ENCODE peak calls at places on chromosomes 2 and 18, in six cellular contexts. L, Q, E, Y, J and B are unnamed samples.

GRCh38 chr2:241842067-241842415 is 16.7 kb downstream of the PDCD1 start:
- DNase-seq in J (no peak), Y (no peak), E (no peak), Q (no peak), L (no peak), B (no peak)

GRCh38 chr2:219638217-219638947 is 11.0 kb downstream of the SLC4A3 start:
- DNase-seq in L (no peak), E (peak), Q (no peak), J (no peak), Y (no peak), B (no peak)

GRCh38 chr18:48566588-48566987 is 27.8 kb downstream of the CTIF start:
- DNase-seq in Y (no peak), J (no peak), Q (no peak), E (no peak), L (peak), B (no peak)

GRCh38 chr2:71455011-71455740 is 1.8 kb downstream of the DYSF start:
- DNase-seq in L (no peak), Q (no peak), E (no peak), J (no peak), Y (no peak), B (no peak)

GRCh38 chr2:26346454-26347053 is at the start of gene ADGRF3:
- DNase-seq in Q (no peak), J (peak), L (peak), E (peak), Y (no peak), B (peak)

GRCh38 chr2:70133521-70134348 is 46.5 kb downstream of the PCBP1 start:
- DNase-seq in L (no peak), E (no peak), J (no peak), Q (no peak), Y (no peak), B (no peak)

GRCh38 chr18:78788161-78788560 is 191.5 kb upstream of the SALL3 start:
- DNase-seq in Q (no peak), Y (no peak), L (no peak), J (no peak), E (no peak), B (no peak)

GRCh38 chr2:137775529-137775928 is 188.7 kb upstream of the HNMT start:
- DNase-seq in Y (no peak), J (no peak), L (no peak), E (no peak), Q (no peak), B (no peak)

GRCh38 chr2:241702155-241702404 is 241 bp downstream of the ING5 start:
- DNase-seq in Y (no peak), Q (peak), L (peak), J (peak), E (no peak), B (no peak)

GRCh38 chr2:206799083-206799482 is 33.7 kb downstream of the FASTKD2 start:
- DNase-seq in E (no peak), Y (no peak), Q (no peak), J (no peak), L (no peak), B (no peak)

GRCh38 chr2:217977840-217978535 is 24.8 kb downstream of the TNS1 start:
- DNase-seq in Y (no peak), L (no peak), J (no peak), E (no peak), Q (no peak), B (no peak)

GRCh38 chr18:58695772-58696171 is 24.5 kb downstream of the MALT1 start:
- DNase-seq in L (no peak), E (no peak), Q (no peak), Y (no peak), J (no peak), B (no peak)

GRCh38 chr2:19806131-19806530 is 95.7 kb downstream of the TTC32 start:
- DNase-seq in Y (no peak), Q (no peak), J (no peak), L (no peak), E (no peak), B (no peak)

GRCh38 chr2:160334028-160334729 is 134.1 kb upstream of the ITGB6 start:
- DNase-seq in Q (no peak), E (no peak), J (no peak), L (no peak), Y (no peak), B (no peak)

GRCh38 chr18:63850010-63850409 is 37.5 kb upstream of the SERPINB2 start:
- DNase-seq in Q (no peak), L (no peak), E (peak), Y (peak), J (no peak), B (no peak)

GRCh38 chr2:177573120-177573519 is 180.5 kb downstream of the AGPS start:
- DNase-seq in Q (no peak), Y (no peak), L (no peak), E (no peak), J (no peak), B (no peak)

GRCh38 chr2:54512663-54513363 is 56.7 kb downstream of the SPTBN1 start:
- DNase-seq in J (no peak), Q (no peak), L (no peak), Y (no peak), E (no peak), B (no peak)

GRCh38 chr2:236863729-236864126 is 222.0 kb upstream of the COPS8 start:
- DNase-seq in Y (no peak), J (no peak), E (no peak), L (no peak), Q (no peak), B (no peak)

GRCh38 chr2:236176417-236176816 is 8.2 kb upstream of the GBX2 start:
- DNase-seq in E (peak), Q (no peak), L (peak), J (no peak), Y (no peak), B (no peak)

GRCh38 chr2:22375094-22375493 is 1009.9 kb upstream of the KLHL29 start:
- DNase-seq in L (no peak), E (no peak), Y (no peak), J (no peak), Q (no peak), B (no peak)

GRCh38 chr2:105789745-105790466 is 45.2 kb downstream of the NCK2 start:
- DNase-seq in Q (no peak), E (no peak), L (no peak), Y (no peak), J (peak), B (peak)
- TF ChIP-seq POLR2AphosphoS5 in Q (no peak), E (no peak), L (no peak), Y (no peak), J (no peak), B (no peak)

DNA sequence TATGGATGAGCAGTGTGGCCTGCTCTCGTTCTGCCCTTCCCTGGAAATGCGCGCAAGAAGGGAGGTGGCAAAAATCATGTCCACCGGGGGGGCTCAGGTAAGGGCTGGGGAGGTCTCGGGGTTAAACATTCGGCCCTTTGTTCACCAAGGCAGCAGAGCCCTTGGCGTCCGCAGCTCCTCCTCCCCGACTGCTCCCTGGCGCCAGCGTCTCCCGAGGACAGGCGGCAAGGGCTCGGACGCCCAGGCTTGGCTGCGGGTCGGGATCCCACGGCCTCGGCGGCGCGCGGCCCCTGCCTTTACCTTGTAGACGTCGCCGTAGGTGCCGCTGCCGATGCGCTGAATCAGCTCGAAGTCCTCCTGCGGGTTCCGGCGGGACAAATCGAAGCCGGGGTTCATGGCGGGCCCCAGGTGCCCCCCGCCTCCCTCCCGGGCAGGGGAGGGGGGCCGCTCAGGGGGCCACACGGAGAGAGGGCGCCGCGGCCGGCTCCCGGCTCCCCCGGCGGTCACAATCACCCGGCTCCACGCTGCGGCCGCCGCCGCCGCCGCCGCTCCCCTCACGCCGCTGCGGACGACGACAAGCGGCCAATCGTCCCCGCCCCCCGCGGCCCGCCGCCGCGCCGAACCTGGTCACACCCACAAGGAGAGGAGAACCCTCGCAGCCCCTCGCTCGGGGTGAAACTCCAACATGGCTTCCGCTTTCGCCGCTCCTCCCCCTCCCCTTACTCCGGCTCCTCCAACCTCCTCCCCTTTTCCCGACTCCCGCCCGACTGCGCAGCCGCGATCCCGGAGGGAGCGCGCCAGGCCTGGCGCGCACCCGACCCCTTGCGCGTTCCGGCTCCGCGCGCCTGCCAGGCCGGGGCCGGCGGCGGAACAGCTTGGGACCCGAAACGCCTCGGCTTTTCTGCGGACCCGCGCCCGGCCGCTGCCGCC is at the start of gene MAP4K3:
- DNase-seq in Q (peak), J (peak), L (peak), Y (peak), E (peak), B (peak)
- TF ChIP-seq POLR2A in Q (no peak), J (peak), L (peak), Y (no peak), E (peak), B (no peak)

GRCh38 chr2:201234167-201235139 is 25.9 kb upstream of the CASP8 start:
- DNase-seq in Y (no peak), J (no peak), Q (no peak), E (no peak), L (no peak), B (no peak)

GRCh38 chr2:201235865-201236811 is 24.2 kb upstream of the CASP8 start:
- DNase-seq in L (peak), Q (no peak), Y (no peak), J (no peak), E (peak), B (no peak)

GRCh38 chr2:201237486-201238241 is 22.7 kb upstream of the CASP8 start:
- DNase-seq in Q (no peak), J (no peak), E (no peak), Y (no peak), L (no peak), B (no peak)

GRCh38 chr2:201232125-201232815 is 28.1 kb upstream of the CASP8 start:
- DNase-seq in J (peak), Y (peak), E (peak), L (peak), Q (peak), B (peak)

GRCh38 chr2:201233192-201234166 is 26.9 kb upstream of the CASP8 start:
- DNase-seq in Y (peak), J (peak), E (peak), Q (peak), L (peak), B (peak)
- TF ChIP-seq TAF1 in Y (peak), J (peak), E (peak), Q (peak), L (peak), B (no peak)

GRCh38 chr18:65907281-65907680 is 156.5 kb downstream of the CDH7 start:
- DNase-seq in E (no peak), Q (no peak), L (no peak), J (no peak), Y (no peak), B (no peak)

GRCh38 chr18:65901522-65901921 is 150.7 kb downstream of the CDH7 start:
- DNase-seq in J (no peak), Y (no peak), E (no peak), Q (no peak), L (no peak), B (no peak)

DNA sequence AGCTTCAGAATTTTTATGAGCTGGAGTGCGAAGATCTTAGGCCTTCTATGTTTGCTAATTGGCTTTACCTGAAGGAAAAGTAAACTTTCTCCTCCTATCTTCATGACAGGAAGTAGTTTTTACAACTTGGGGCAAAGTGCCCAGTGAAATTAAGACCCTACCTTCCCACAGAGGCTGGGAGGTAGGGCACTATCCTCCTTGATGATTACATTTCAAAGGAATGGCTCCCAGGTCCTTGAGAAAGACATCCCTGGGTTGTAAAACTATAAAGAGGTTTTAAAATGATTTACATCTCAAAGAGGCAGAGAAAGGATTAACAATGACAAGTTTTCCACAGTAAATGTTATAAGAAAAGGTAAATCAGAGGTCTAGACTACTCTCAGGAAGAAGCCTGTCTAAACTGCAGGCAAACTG is 155.8 kb downstream of the CDH7 start:
- DNase-seq in E (no peak), L (no peak), Y (peak), Q (no peak), J (no peak), B (no peak)
- TF ChIP-seq POLR2AphosphoS5 in E (no peak), L (no peak), Y (peak), Q (no peak), J (no peak), B (no peak)

GRCh38 chr2:84881581-84882414 is 914 bp upstream of the TRABD2A start:
- DNase-seq in J (no peak), Y (no peak), L (peak), E (peak), Q (no peak), B (no peak)
- TF ChIP-seq POLR2A in J (no peak), Y (no peak), L (no peak), E (no peak), Q (no peak), B (no peak)

DNA sequence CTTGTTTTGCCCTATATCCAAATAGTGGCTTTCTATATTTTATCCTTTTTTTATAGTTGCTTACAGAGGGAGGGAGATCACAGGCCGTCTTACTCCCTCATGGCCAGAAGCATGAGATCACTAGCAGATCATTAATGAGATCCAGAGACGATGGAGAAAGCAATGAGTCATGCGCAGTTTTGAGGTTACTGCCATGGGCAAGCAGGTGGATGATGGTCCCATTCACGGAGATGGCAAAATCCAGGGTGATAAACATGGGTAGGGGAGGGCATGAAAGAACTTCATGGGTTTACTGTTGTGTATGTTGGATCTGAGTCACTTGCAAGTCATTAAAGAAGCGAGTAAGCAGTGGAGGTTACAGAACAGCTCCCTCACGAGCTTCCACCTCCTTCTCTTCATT is 60.4 kb downstream of the C18orf63 start:
- DNase-seq in E (no peak), L (no peak), J (no peak), Q (no peak), Y (no peak), B (no peak)
- TF ChIP-seq TAF1 in E (no peak), L (no peak), J (no peak), Q (no peak), Y (no peak), B (no peak)

DNA sequence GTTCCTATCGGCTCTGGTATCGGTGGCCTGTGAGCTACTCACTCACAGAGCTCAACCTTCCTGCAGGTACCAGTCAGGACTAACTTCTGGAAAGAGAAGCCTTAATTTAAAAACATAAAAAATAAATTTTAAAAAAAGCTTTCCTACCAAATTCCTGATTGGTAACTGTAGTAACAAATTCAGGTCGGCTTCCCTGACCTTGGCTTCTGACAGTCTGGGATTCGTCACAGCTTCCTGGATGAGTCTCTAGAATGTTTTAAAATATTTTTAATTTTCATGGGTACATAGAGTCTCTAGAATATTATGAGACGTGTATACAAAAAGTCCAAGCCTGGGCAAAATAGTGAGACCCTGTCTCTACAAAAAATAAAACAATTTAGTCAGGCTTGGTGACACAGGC is 45.0 kb upstream of the MTCL1 start:
- DNase-seq in E (no peak), Y (no peak), L (no peak), J (no peak), Q (no peak), B (no peak)
- TF ChIP-seq POLR2AphosphoS5 in E (no peak), Y (no peak), L (no peak), J (no peak), Q (no peak), B (no peak)